ENCODE peak calls at places on chromosomes 16 and 17, in five cellular contexts. One of them, this sample, is unnamed.

GRCh38 chr16:57668630-57669475 is 747 bp downstream of the ADGRG3 start:
- DNase-seq in neural progenitor cell: no peak
- DNase-seq in hypothalamus: no peak
- DNase-seq in stimulated activated CD4-positive, alpha-beta T cell treated with anti-CD3 and anti-CD28 coated beads, TNF-alpha, amount 100 ng/mL, for 4 hours: no peak
- DNase-seq in naive thymus-derived CD4-positive, alpha-beta T cell: no peak
- DNase-seq in this sample: no peak

GRCh38 chr16:11497329-11497805 is 89.4 kb downstream of the LITAF start:
- DNase-seq in neural progenitor cell: peak; percentile 66
- DNase-seq in hypothalamus: peak; percentile 94
- DNase-seq in stimulated activated CD4-positive, alpha-beta T cell treated with anti-CD3 and anti-CD28 coated beads, TNF-alpha, amount 100 ng/mL, for 4 hours: no peak
- DNase-seq in naive thymus-derived CD4-positive, alpha-beta T cell: no peak
- DNase-seq in this sample: peak; percentile 89

GRCh38 chr17:60442271-60443201 is 20.2 kb downstream of the CHCT1 start:
- DNase-seq in neural progenitor cell: no peak
- DNase-seq in hypothalamus: no peak
- DNase-seq in stimulated activated CD4-positive, alpha-beta T cell treated with anti-CD3 and anti-CD28 coated beads, TNF-alpha, amount 100 ng/mL, for 4 hours: no peak
- DNase-seq in naive thymus-derived CD4-positive, alpha-beta T cell: no peak
- DNase-seq in this sample: no peak

GRCh38 chr17:15909481-15909991 is 35.4 kb upstream of the ADORA2B start:
- DNase-seq in neural progenitor cell: peak; percentile 23
- DNase-seq in hypothalamus: no peak
- DNase-seq in stimulated activated CD4-positive, alpha-beta T cell treated with anti-CD3 and anti-CD28 coated beads, TNF-alpha, amount 100 ng/mL, for 4 hours: no peak
- DNase-seq in naive thymus-derived CD4-positive, alpha-beta T cell: no peak
- DNase-seq in this sample: no peak

GRCh38 chr17:41835800-41836549 is at the start of gene NT5C3B:
- DNase-seq in neural progenitor cell: peak; percentile 78
- DNase-seq in hypothalamus: peak; percentile 52
- DNase-seq in stimulated activated CD4-positive, alpha-beta T cell treated with anti-CD3 and anti-CD28 coated beads, TNF-alpha, amount 100 ng/mL, for 4 hours: peak; percentile 13
- DNase-seq in naive thymus-derived CD4-positive, alpha-beta T cell: peak; percentile 49
- DNase-seq in this sample: peak; percentile 49

GRCh38 chr16:72125635-72126428 is 32.2 kb downstream of the DHX38 start:
- DNase-seq in neural progenitor cell: no peak
- DNase-seq in hypothalamus: no peak
- DNase-seq in stimulated activated CD4-positive, alpha-beta T cell treated with anti-CD3 and anti-CD28 coated beads, TNF-alpha, amount 100 ng/mL, for 4 hours: no peak
- DNase-seq in naive thymus-derived CD4-positive, alpha-beta T cell: no peak
- DNase-seq in this sample: no peak

GRCh38 chr17:65553009-65553645 is 8.3 kb downstream of the AXIN2 start:
- DNase-seq in neural progenitor cell: no peak
- DNase-seq in hypothalamus: no peak
- DNase-seq in stimulated activated CD4-positive, alpha-beta T cell treated with anti-CD3 and anti-CD28 coated beads, TNF-alpha, amount 100 ng/mL, for 4 hours: no peak
- DNase-seq in naive thymus-derived CD4-positive, alpha-beta T cell: no peak
- DNase-seq in this sample: no peak

GRCh38 chr17:73340093-73340596 is 28.3 kb upstream of the CDC42EP4 start:
- DNase-seq in neural progenitor cell: no peak
- DNase-seq in hypothalamus: no peak
- DNase-seq in stimulated activated CD4-positive, alpha-beta T cell treated with anti-CD3 and anti-CD28 coated beads, TNF-alpha, amount 100 ng/mL, for 4 hours: no peak
- DNase-seq in naive thymus-derived CD4-positive, alpha-beta T cell: no peak
- DNase-seq in this sample: no peak

GRCh38 chr16:55044366-55044975 is 113.8 kb downstream of the IRX5 start:
- DNase-seq in neural progenitor cell: no peak
- DNase-seq in hypothalamus: no peak
- DNase-seq in stimulated activated CD4-positive, alpha-beta T cell treated with anti-CD3 and anti-CD28 coated beads, TNF-alpha, amount 100 ng/mL, for 4 hours: no peak
- DNase-seq in naive thymus-derived CD4-positive, alpha-beta T cell: no peak
- DNase-seq in this sample: no peak

GRCh38 chr17:31095239-31096105 is 695 bp downstream of the NF1 start:
- DNase-seq in neural progenitor cell: peak; percentile 93
- DNase-seq in hypothalamus: peak; percentile 62
- DNase-seq in stimulated activated CD4-positive, alpha-beta T cell treated with anti-CD3 and anti-CD28 coated beads, TNF-alpha, amount 100 ng/mL, for 4 hours: no peak
- DNase-seq in naive thymus-derived CD4-positive, alpha-beta T cell: no peak
- DNase-seq in this sample: peak; percentile 52

GRCh38 chr17:68457168-68457538 is at the start of gene WIPI1:
- DNase-seq in neural progenitor cell: no peak
- DNase-seq in hypothalamus: no peak
- DNase-seq in stimulated activated CD4-positive, alpha-beta T cell treated with anti-CD3 and anti-CD28 coated beads, TNF-alpha, amount 100 ng/mL, for 4 hours: no peak
- DNase-seq in naive thymus-derived CD4-positive, alpha-beta T cell: no peak
- DNase-seq in this sample: peak; percentile 58

GRCh38 chr17:75691371-75692290 is 24.5 kb downstream of the SAP30BP start:
- DNase-seq in neural progenitor cell: peak; percentile 26
- DNase-seq in hypothalamus: peak; percentile 86
- DNase-seq in stimulated activated CD4-positive, alpha-beta T cell treated with anti-CD3 and anti-CD28 coated beads, TNF-alpha, amount 100 ng/mL, for 4 hours: no peak
- DNase-seq in naive thymus-derived CD4-positive, alpha-beta T cell: no peak
- DNase-seq in this sample: peak; percentile 84

GRCh38 chr17:76384987-76385891 is 830 bp downstream of the SPHK1 start:
- DNase-seq in neural progenitor cell: peak; percentile 47
- DNase-seq in hypothalamus: no peak
- DNase-seq in stimulated activated CD4-positive, alpha-beta T cell treated with anti-CD3 and anti-CD28 coated beads, TNF-alpha, amount 100 ng/mL, for 4 hours: peak; percentile 17
- DNase-seq in naive thymus-derived CD4-positive, alpha-beta T cell: peak; percentile 29
- DNase-seq in this sample: no peak

GRCh38 chr17:19533036-19533717 is 477 bp upstream of the SLC47A1 start:
- DNase-seq in neural progenitor cell: no peak
- DNase-seq in hypothalamus: no peak
- DNase-seq in stimulated activated CD4-positive, alpha-beta T cell treated with anti-CD3 and anti-CD28 coated beads, TNF-alpha, amount 100 ng/mL, for 4 hours: no peak
- DNase-seq in naive thymus-derived CD4-positive, alpha-beta T cell: no peak
- DNase-seq in this sample: no peak

GRCh38 chr17:47791025-47791424 is 30.6 kb downstream of the OSBPL7 start:
- DNase-seq in neural progenitor cell: no peak
- DNase-seq in hypothalamus: no peak
- DNase-seq in stimulated activated CD4-positive, alpha-beta T cell treated with anti-CD3 and anti-CD28 coated beads, TNF-alpha, amount 100 ng/mL, for 4 hours: no peak
- DNase-seq in naive thymus-derived CD4-positive, alpha-beta T cell: no peak
- DNase-seq in this sample: no peak